ENCODE peak calls at places on chromosomes 2 and 18, in nine cellular contexts. I is omental fat pad; L is esophagus mucosa; Z is central memory CD8-positive, alpha-beta T cell; O is aorta; U is activated naive CD8-positive, alpha-beta T cell treated with anti-CD3 and anti-CD28 coated beads, Interleukin-2, amount 50 U/mL, for 24 hours; C is thoracic aorta; G is A549; E is heart right ventricle. M is an unnamed sample.

GRCh38 chr2:105363192-105363591 is 25.9 kb downstream of the C2orf49 start:
- ATAC-seq in Z (no peak), L (no peak), C (no peak), G (no peak), U (no peak), O (no peak), I (no peak), E (peak), M (no peak)

GRCh38 chr2:85302106-85302505 is 25.7 kb downstream of the TGOLN2 start:
- ATAC-seq in U (no peak), O (no peak), I (no peak), L (no peak), Z (no peak), C (no peak), G (no peak), E (peak), M (peak)

GRCh38 chr2:106065268-106065982 is 128.7 kb downstream of the UXS1 start:
- ATAC-seq in I (peak), O (peak), Z (peak), C (no peak), G (no peak), E (peak), L (peak), U (peak), M (no peak)

GRCh38 chr2:60416221-60417008 is 137.0 kb downstream of the BCL11A start:
- ATAC-seq in U (no peak), G (no peak), C (no peak), I (no peak), Z (no peak), O (no peak), E (peak), L (peak), M (no peak)

GRCh38 chr2:10522726-10523405 is 74.7 kb upstream of the ODC1 start:
- ATAC-seq in L (no peak), I (no peak), Z (no peak), E (no peak), C (no peak), U (no peak), O (no peak), G (no peak), M (no peak)

GRCh38 chr18:67788784-67789545 is 272.4 kb upstream of the DSEL start:
- ATAC-seq in C (no peak), E (no peak), Z (no peak), I (no peak), G (no peak), O (no peak), U (no peak), L (no peak), M (no peak)

GRCh38 chr2:130899306-130899705 is 62.6 kb downstream of the ARHGEF4 start:
- ATAC-seq in C (no peak), U (peak), O (no peak), E (no peak), G (no peak), L (no peak), Z (no peak), I (no peak), M (no peak)

GRCh38 chr2:202135111-202135874 is 62.2 kb downstream of the KIAA2012 start:
- ATAC-seq in I (peak), L (no peak), O (peak), E (peak), U (no peak), Z (no peak), C (peak), G (peak), M (peak)

GRCh38 chr2:102434655-102435381 is 11.9 kb downstream of the IL18RAP start:
- ATAC-seq in E (no peak), C (no peak), U (peak), L (no peak), Z (no peak), O (no peak), G (no peak), I (no peak), M (no peak)

GRCh38 chr2:202105025-202105424 is 32.0 kb downstream of the KIAA2012 start:
- ATAC-seq in O (no peak), I (no peak), E (no peak), G (no peak), L (no peak), U (no peak), C (no peak), Z (no peak), M (no peak)

GRCh38 chr2:48098539-48098938 is 192.2 kb upstream of the FBXO11 start:
- ATAC-seq in L (no peak), E (no peak), C (no peak), O (no peak), G (no peak), U (no peak), I (no peak), Z (no peak), M (no peak)

GRCh38 chr18:24214913-24215312 is 76.1 kb downstream of the CABYR start:
- ATAC-seq in Z (no peak), L (no peak), E (peak), U (no peak), C (no peak), O (no peak), G (no peak), I (no peak), M (no peak)

GRCh38 chr2:24191156-24191555 is 16.3 kb downstream of the FAM228A start:
- ATAC-seq in I (no peak), C (no peak), U (no peak), O (no peak), L (no peak), Z (no peak), E (no peak), G (peak), M (no peak)

GRCh38 chr2:39762448-39762847 is 16.6 kb downstream of the THUMPD2 start:
- ATAC-seq in O (no peak), U (no peak), Z (no peak), G (no peak), I (no peak), L (no peak), C (no peak), E (no peak), M (no peak)

GRCh38 chr18:34956663-34957062 is 84.5 kb upstream of the MAPRE2 start:
- ATAC-seq in I (no peak), G (no peak), Z (no peak), C (no peak), U (no peak), E (peak), L (no peak), O (no peak), M (no peak)

M was measured in SK-N-SH treated with all-trans-retinoic acid at 6 μM for 48 hours.